ENCODE peak calls at places on chromosomes 6 and 20, in six cellular contexts. F is H54; I is activated CD4-positive, alpha-beta T cell treated with anti-CD3 and anti-CD28 coated beads for 36 hours; H is SK-N-DZ; N is naive thymus-derived CD4-positive, alpha-beta T cell; X is mesenchymal stem cell. U is an unnamed sample.
A peak's percentile ranks its signal among the peaks of the same experiment; 100 is the strongest.

GRCh38 chr6:16700202-16700997 is 60.9 kb downstream of the ATXN1 start:
- DNase-seq in F (no peak), I (peak; percentile 61), H (no peak), N (peak; percentile 22), X (no peak), U (peak; percentile 65)

GRCh38 chr6:62623851-62624532 is 338.0 kb upstream of the KHDRBS2 start:
- DNase-seq in N (no peak), H (no peak), F (no peak), X (no peak), I (no peak), U (no peak)

GRCh38 chr20:34956041-34956458 is 382 bp downstream of the MYH7B start:
- DNase-seq in I (no peak), N (no peak), H (no peak), X (no peak), F (no peak), U (no peak)

GRCh38 chr6:144334150-144334708 is 49.1 kb downstream of the UTRN start:
- DNase-seq in I (peak; percentile 81), H (no peak), N (peak; percentile 84), X (no peak), F (no peak), U (peak; percentile 56)

GRCh38 chr6:90846824-90847223 is 260.0 kb upstream of the MAP3K7 start:
- DNase-seq in H (no peak), X (no peak), N (no peak), F (no peak), I (no peak), U (no peak)

GRCh38 chr20:5078399-5078958 is 41.3 kb downstream of the PCNA start:
- DNase-seq in N (peak; percentile 77), F (peak; percentile 72), X (peak; percentile 45), I (peak; percentile 90), H (no peak), U (peak; percentile 62)

GRCh38 chr20:64050261-64051032 is 1.0 kb upstream of the SOX18 start:
- DNase-seq in I (no peak), N (no peak), F (no peak), X (no peak), H (no peak), U (no peak)

GRCh38 chr6:134245041-134245440 is 72.9 kb downstream of the SGK1 start:
- DNase-seq in F (no peak), N (no peak), H (no peak), I (no peak), X (peak; percentile 20), U (no peak)

GRCh38 chr20:24360531-24360930 is 108.9 kb upstream of the SYNDIG1 start:
- DNase-seq in F (no peak), I (no peak), X (no peak), H (no peak), N (no peak), U (no peak)

GRCh38 chr6:136774228-136775041 is 17.8 kb downstream of the MAP3K5 start:
- DNase-seq in X (peak; percentile 81), N (no peak), F (no peak), H (peak; percentile 56), I (no peak), U (no peak)

GRCh38 chr20:22586645-22587310 is 2.4 kb upstream of the FOXA2 start:
- DNase-seq in F (no peak), N (no peak), X (no peak), I (peak; percentile 59), H (no peak), U (peak; percentile 28)

GRCh38 chr6:38566295-38566694 is 73.4 kb downstream of the BTBD9 start:
- DNase-seq in F (no peak), I (no peak), H (no peak), N (no peak), X (no peak), U (peak; percentile 3)

GRCh38 chr6:75296811-75297779 is 12.5 kb upstream of the TMEM30A start:
- DNase-seq in I (no peak), N (peak; percentile 61), X (peak; percentile 75), H (peak; percentile 71), F (no peak), U (peak; percentile 84)

GRCh38 chr6:106858653-106859092 is 115.9 kb downstream of the CD24 start:
- DNase-seq in I (no peak), F (no peak), X (peak; percentile 6), H (peak; percentile 12), N (no peak), U (no peak)

GRCh38 chr20:58714340-58714922 is 21.8 kb downstream of the NPEPL1 start:
- DNase-seq in H (peak; percentile 4), I (peak; percentile 3), F (no peak), N (no peak), X (no peak), U (no peak)

GRCh38 chr6:166420351-166420750 is 37.6 kb upstream of the MPC1 start:
- DNase-seq in N (no peak), F (no peak), H (no peak), I (no peak), X (peak; percentile 42), U (peak; percentile 70)

GRCh38 chr6:32623693-32624092 is 13.5 kb upstream of the HLA-DQA1 start:
- DNase-seq in I (no peak), X (no peak), H (no peak), N (peak; percentile 6), F (no peak), U (no peak)

GRCh38 chr6:149694926-149695325 is 23.0 kb downstream of the LATS1 start:
- DNase-seq in F (no peak), I (no peak), X (no peak), N (no peak), H (no peak), U (no peak)

GRCh38 chr6:19415605-19416326 is 421.4 kb upstream of the ID4 start:
- DNase-seq in H (no peak), X (no peak), I (no peak), N (no peak), F (peak; percentile 4), U (no peak)

GRCh38 chr6:157800420-157801237 is 22.4 kb upstream of the SNX9 start:
- DNase-seq in I (peak; percentile 70), F (no peak), H (no peak), N (no peak), X (peak; percentile 64), U (no peak)

GRCh38 chr20:62953167-62953838 is 794 bp downstream of the SLC17A9 start:
- DNase-seq in X (peak; percentile 9), F (no peak), H (no peak), I (no peak), N (no peak), U (peak; percentile 13)

GRCh38 chr6:158042245-158042798 is 60.7 kb downstream of the SYNJ2 start:
- DNase-seq in I (no peak), F (no peak), N (no peak), X (peak; percentile 94), H (peak; percentile 65), U (peak; percentile 93)

GRCh38 chr6:46059608-46060007 is 43.9 kb upstream of the CLIC5 start:
- DNase-seq in F (no peak), H (no peak), I (no peak), X (no peak), N (no peak), U (no peak)

GRCh38 chr6:147648936-147649335 is 140.4 kb downstream of the SAMD5 start:
- DNase-seq in I (no peak), F (no peak), H (no peak), N (no peak), X (no peak), U (no peak)

GRCh38 chr6:163309491-163310026 is 105.0 kb upstream of the QKI start:
- DNase-seq in X (no peak), F (no peak), I (no peak), N (no peak), H (no peak), U (peak; percentile 69)

GRCh38 chr20:56628873-56629463 is at the start of gene TFAP2C:
- DNase-seq in N (no peak), F (peak; percentile 94), I (peak; percentile 68), X (peak; percentile 79), H (peak; percentile 35), U (no peak)

GRCh38 chr6:811806-812205 is 118.9 kb upstream of the EXOC2 start:
- DNase-seq in I (no peak), X (no peak), N (no peak), F (no peak), H (no peak), U (no peak)

GRCh38 chr6:19210849-19211590 is 626.1 kb upstream of the ID4 start:
- DNase-seq in H (peak; percentile 16), N (no peak), I (peak; percentile 48), F (peak; percentile 5), X (no peak), U (no peak)

GRCh38 chr6:35428421-35429149 is 23.6 kb upstream of the FANCE start:
- DNase-seq in X (peak; percentile 44), N (no peak), I (no peak), H (no peak), F (no peak), U (peak; percentile 59)

GRCh38 chr20:61785567-61785816 is 280.2 kb downstream of the TAF4 start:
- DNase-seq in N (no peak), I (no peak), F (no peak), H (no peak), X (no peak), U (no peak)

GRCh38 chr20:49989234-49990065 is 6.7 kb downstream of the SNAI1 start:
- DNase-seq in I (peak; percentile 19), H (no peak), N (no peak), F (no peak), X (peak; percentile 91), U (peak; percentile 82)

GRCh38 chr20:64090165-64090564 is 6.0 kb upstream of the LKAAEAR1 start:
- DNase-seq in F (no peak), X (no peak), N (no peak), H (peak; percentile 96), I (no peak), U (no peak)

GRCh38 chr6:84892666-84893065 is 128.3 kb upstream of the TBX18 start:
- DNase-seq in F (no peak), X (no peak), N (no peak), H (no peak), I (no peak), U (no peak)

GRCh38 chr6:170296746-170297576 is 6.1 kb upstream of the DLL1 start:
- DNase-seq in F (no peak), X (no peak), H (no peak), N (peak; percentile 8), I (peak; percentile 26), U (no peak)

U was measured in dermis blood vessel endothelial cell.